ENCODE peak calls at places on chromosomes 4 and X, in eight cellular contexts. F, Y, E, N, H, J, B and D are unnamed samples.

GRCh38 chrX:378443-378842 is 8.3 kb downstream of the PPP2R3B start:
- DNase-seq in F (no peak), Y (no peak), E (no peak), N (no peak), H (no peak), J (no peak), B (no peak), D (no peak)

GRCh38 chrX:72048515-72049455 is 82.9 kb downstream of the RTL5 start:
- DNase-seq in F (no peak), Y (no peak), E (peak; percentile 31), N (no peak), H (no peak), J (no peak), B (no peak), D (no peak)

GRCh38 chrX:17597836-17598434 is 139.4 kb upstream of the SCML1 start:
- DNase-seq in F (no peak), Y (peak; percentile 88), E (peak; percentile 75), N (peak; percentile 78), H (no peak), J (peak; percentile 86), B (peak; percentile 66), D (no peak)

GRCh38 chrX:15242899-15243555 is 26.9 kb downstream of the ASB9 start:
- DNase-seq in F (peak; percentile 12), Y (no peak), E (peak; percentile 40), N (no peak), H (peak; percentile 46), J (no peak), B (no peak), D (no peak)

GRCh38 chrX:134933911-134934310 is 56.9 kb upstream of the SMIM10 start:
- DNase-seq in F (no peak), Y (no peak), E (no peak), N (no peak), H (no peak), J (no peak), B (no peak), D (no peak)

GRCh38 chrX:77723684-77724083 is 62.3 kb downstream of the ATRX start:
- DNase-seq in F (no peak), Y (no peak), E (no peak), N (no peak), H (no peak), J (no peak), B (no peak), D (no peak)

GRCh38 chrX:72716766-72717165 is 2.7 kb upstream of the PHKA1 start:
- DNase-seq in F (peak; percentile 1), Y (no peak), E (no peak), N (no peak), H (no peak), J (no peak), B (no peak), D (no peak)

GRCh38 chrX:9905288-9905687 is 61.9 kb upstream of the CLDN34 start:
- DNase-seq in F (no peak), Y (no peak), E (no peak), N (peak; percentile 46), H (no peak), J (no peak), B (no peak), D (no peak)

GRCh38 chr4:70511365-70511764 is 7.0 kb upstream of the AMTN start:
- DNase-seq in F (no peak), Y (no peak), E (no peak), N (no peak), H (no peak), J (no peak), B (no peak), D (no peak)

GRCh38 chr4:59393780-59394179 is 1806.3 kb upstream of the ADGRL3 start:
- DNase-seq in F (no peak), Y (no peak), E (no peak), N (no peak), H (no peak), J (no peak), B (no peak), D (no peak)

GRCh38 chr4:16860506-16860905 is 37.9 kb downstream of the LDB2 start:
- DNase-seq in F (no peak), Y (no peak), E (no peak), N (no peak), H (no peak), J (no peak), B (no peak), D (no peak)

GRCh38 chrX:14501312-14501711 is 28.0 kb upstream of the GLRA2 start:
- DNase-seq in F (no peak), Y (no peak), E (no peak), N (peak; percentile 43), H (no peak), J (peak; percentile 29), B (no peak), D (no peak)

GRCh38 chrX:13254076-13254785 is 65.6 kb downstream of the ATXN3L start:
- DNase-seq in F (peak; percentile 8), Y (no peak), E (peak; percentile 41), N (peak; percentile 16), H (no peak), J (no peak), B (no peak), D (no peak)

GRCh38 chr4:140659935-140660710 is 91.4 kb upstream of the UCP1 start:
- DNase-seq in F (no peak), Y (no peak), E (no peak), N (no peak), H (no peak), J (no peak), B (no peak), D (no peak)

GRCh38 chrX:16239211-16239610 is 71.9 kb downstream of the MAGEB17 start:
- DNase-seq in F (no peak), Y (no peak), E (no peak), N (no peak), H (peak; percentile 2), J (no peak), B (no peak), D (no peak)

GRCh38 chr4:10526431-10527222 is 69.4 kb upstream of the ZNF518B start:
- DNase-seq in F (no peak), Y (no peak), E (no peak), N (no peak), H (no peak), J (no peak), B (no peak), D (no peak)

GRCh38 chrX:19593684-19594083 is 78.4 kb upstream of the MAP3K15 start:
- DNase-seq in F (peak; percentile 9), Y (no peak), E (no peak), N (no peak), H (peak; percentile 27), J (no peak), B (no peak), D (no peak)

GRCh38 chrX:50812995-50813842 is 775 bp downstream of the SHROOM4 start:
- DNase-seq in F (no peak), Y (no peak), E (peak; percentile 25), N (peak; percentile 9), H (peak; percentile 9), J (peak; percentile 27), B (no peak), D (peak; percentile 79)

GRCh38 chr4:141307241-141307689 is 86.6 kb downstream of the ZNF330 start:
- DNase-seq in F (peak; percentile 40), Y (no peak), E (peak; percentile 51), N (no peak), H (peak; percentile 37), J (peak; percentile 37), B (peak; percentile 28), D (no peak)

GRCh38 chr4:41044165-41044564 is 170.2 kb downstream of the APBB2 start:
- DNase-seq in F (no peak), Y (no peak), E (no peak), N (no peak), H (no peak), J (no peak), B (no peak), D (no peak)

GRCh38 chrX:17413228-17413627 is 38.2 kb downstream of the NHS start:
- DNase-seq in F (no peak), Y (no peak), E (no peak), N (no peak), H (no peak), J (no peak), B (no peak), D (no peak)

GRCh38 chr4:169984203-169984602 is 42.0 kb downstream of the MFAP3L start:
- DNase-seq in F (no peak), Y (no peak), E (no peak), N (no peak), H (no peak), J (no peak), B (no peak), D (no peak)

GRCh38 chr4:96189761-96190160 is 349.9 kb downstream of the PDHA2 start:
- DNase-seq in F (no peak), Y (no peak), E (no peak), N (no peak), H (no peak), J (no peak), B (no peak), D (no peak)

GRCh38 chr4:15691346-15692140 is 9.9 kb downstream of the FAM200B start:
- DNase-seq in F (peak; percentile 14), Y (no peak), E (no peak), N (no peak), H (no peak), J (no peak), B (no peak), D (no peak)
- TF ChIP-seq EP300 in F (no peak), Y (no peak), E (no peak), N (no peak), H (no peak), J (no peak), B (no peak), D (no peak)

GRCh38 chrX:65921363-65921762 is 118.5 kb downstream of the VSIG4 start:
- DNase-seq in F (no peak), Y (no peak), E (no peak), N (no peak), H (no peak), J (no peak), B (no peak), D (no peak)

GRCh38 chrX:65924938-65925507 is 114.9 kb downstream of the VSIG4 start:
- DNase-seq in F (no peak), Y (no peak), E (no peak), N (no peak), H (no peak), J (no peak), B (no peak), D (no peak)

GRCh38 chrX:65928522-65928921 is 111.4 kb downstream of the VSIG4 start:
- DNase-seq in F (no peak), Y (no peak), E (no peak), N (no peak), H (no peak), J (no peak), B (no peak), D (no peak)

GRCh38 chrX:65925592-65925991 is 114.3 kb downstream of the VSIG4 start:
- DNase-seq in F (no peak), Y (no peak), E (no peak), N (no peak), H (no peak), J (no peak), B (no peak), D (no peak)

GRCh38 chrX:65926095-65927019 is 113.5 kb downstream of the VSIG4 start:
- DNase-seq in F (no peak), Y (no peak), E (peak; percentile 11), N (no peak), H (no peak), J (no peak), B (no peak), D (no peak)
- TF ChIP-seq POLR2A in F (no peak), Y (no peak), E (no peak), N (no peak), H (no peak), J (no peak), B (no peak), D (no peak)

GRCh38 chrX:150944233-150944632 is 38.9 kb upstream of the HMGB3 start:
- DNase-seq in F (no peak), Y (no peak), E (no peak), N (no peak), H (no peak), J (no peak), B (no peak), D (no peak)
- H3K27ac ChIP-seq in F (no peak overlapping the region), Y (no peak overlapping the region), E (no peak overlapping the region), N (no peak overlapping the region), H (no peak overlapping the region), J (no peak overlapping the region), B (no peak overlapping the region), D (no peak overlapping the region)

GRCh38 chr4:88583643-88584470 is 8.4 kb upstream of the HERC3 start:
- DNase-seq in F (no peak), Y (no peak), E (no peak), N (no peak), H (no peak), J (no peak), B (no peak), D (no peak)
- TF ChIP-seq EP300 in F (no peak), Y (no peak), E (no peak), N (no peak), H (no peak), J (no peak), B (no peak), D (no peak)